ENCODE peak calls at places on chromosome 7, in four cellular contexts. C is iPS DF 6.9; D is substantia nigra; Y is CD8-positive, alpha-beta T cell. P is an unnamed sample.
A peak's percentile ranks its signal among the peaks of the same experiment; 100 is the strongest.

GRCh38 chr7:101884671-101885596 is 67.5 kb downstream of the CUX1 start:
- DNase-seq in D (no peak), Y (no peak), C (no peak), P (no peak)

GRCh38 chr7:148148456-148148855 is 442.1 kb upstream of the C7orf33 start:
- DNase-seq in Y (no peak), C (no peak), D (no peak), P (no peak)

GRCh38 chr7:111053035-111053434 is 37.9 kb upstream of the LRRN3 start:
- DNase-seq in D (no peak), C (no peak), Y (no peak), P (no peak)

GRCh38 chr7:50676079-50676478 is 106.6 kb downstream of the GRB10 start:
- DNase-seq in Y (no peak), D (no peak), C (no peak), P (no peak)

GRCh38 chr7:137667633-137668387 is 179.0 kb downstream of the DGKI start:
- DNase-seq in C (no peak), Y (no peak), D (no peak), P (no peak)

GRCh38 chr7:46215987-46216567 is 295.0 kb upstream of the IGFBP3 start:
- DNase-seq in C (no peak), Y (no peak), D (peak; percentile 21), P (no peak)

GRCh38 chr7:117072620-117073118 is 119.4 kb downstream of the ST7 start:
- DNase-seq in Y (no peak), D (no peak), C (no peak), P (no peak)

GRCh38 chr7:28096713-28097112 is 83.9 kb downstream of the JAZF1 start:
- DNase-seq in Y (no peak), D (no peak), C (peak; percentile 33), P (no peak)

GRCh38 chr7:77265666-77266065 is 66.0 kb upstream of the FGL2 start:
- DNase-seq in D (no peak), C (no peak), Y (no peak), P (no peak)

GRCh38 chr7:76328390-76328789 is 25.9 kb downstream of the HSPB1 start:
- DNase-seq in D (no peak), Y (no peak), C (no peak), P (no peak)

GRCh38 chr7:102426268-102427031 is 6.9 kb upstream of the ORAI2 start:
- DNase-seq in D (no peak), C (no peak), Y (peak; percentile 72), P (no peak)

GRCh38 chr7:92621641-92622429 is 31.6 kb upstream of the FAM133B start:
- DNase-seq in Y (no peak), D (no peak), C (no peak), P (no peak)

GRCh38 chr7:129975309-129975708 is 22.5 kb upstream of the UBE2H start:
- DNase-seq in D (no peak), Y (no peak), C (no peak), P (no peak)

GRCh38 chr7:129968592-129969383 is 16.0 kb upstream of the UBE2H start:
- DNase-seq in D (no peak), C (no peak), Y (no peak), P (no peak)

GRCh38 chr7:129970816-129971215 is 18.1 kb upstream of the UBE2H start:
- DNase-seq in C (no peak), D (no peak), Y (no peak), P (no peak)

GRCh38 chr7:129969881-129970446 is 17.2 kb upstream of the UBE2H start:
- DNase-seq in Y (no peak), D (no peak), C (no peak), P (no peak)
- H3K27ac ChIP-seq in Y (no peak overlapping the region), D (no peak overlapping the region), C (no peak overlapping the region), P (no peak overlapping the region)

GRCh38 chr7:20790273-20790842 is 3.7 kb upstream of the SP8 start:
- DNase-seq in Y (no peak), C (no peak), D (no peak), P (no peak)
- H3K27ac ChIP-seq in Y (no peak overlapping the region), C (no peak overlapping the region), D (no peak overlapping the region), P (no peak overlapping the region)

GRCh38 chr7:135645296-135645904 is 16.9 kb upstream of the STMP1 start:
- DNase-seq in D (no peak), Y (no peak), C (no peak), P (no peak)
- H3K27ac ChIP-seq in D (no peak overlapping the region), Y (no peak overlapping the region), C (no peak overlapping the region), P (no peak overlapping the region)

GRCh38 chr7:140232959-140233649 is 56.3 kb upstream of the KDM7A start:
- DNase-seq in D (no peak), C (no peak), Y (no peak), P (no peak)
- H3K27ac ChIP-seq in D (no peak overlapping the region), C (no peak overlapping the region), Y (no peak overlapping the region), P (no peak overlapping the region)

GRCh38 chr7:95433129-95433528 is 1.7 kb downstream of the PON2 start:
- DNase-seq in Y (no peak), C (no peak), D (no peak), P (no peak)
- H3K27ac ChIP-seq in Y (no peak overlapping the region), C (no peak overlapping the region), D (no peak overlapping the region), P (peak overlapping the region; percentile 98)

GRCh38 chr7:24847754-24848153 is 90.5 kb upstream of the GSDME start:
- DNase-seq in D (no peak), C (no peak), Y (no peak), P (no peak)

GRCh38 chr7:24840543-24840942 is 83.3 kb upstream of the GSDME start:
- DNase-seq in Y (no peak), C (no peak), D (no peak), P (no peak)

GRCh38 chr7:24842029-24842428 is 84.8 kb upstream of the GSDME start:
- DNase-seq in Y (no peak), C (no peak), D (no peak), P (no peak)

GRCh38 chr7:24842449-24843241 is 85.4 kb upstream of the GSDME start:
- DNase-seq in D (no peak), Y (no peak), C (no peak), P (no peak)

GRCh38 chr7:24843821-24844449 is 86.7 kb upstream of the GSDME start:
- DNase-seq in C (no peak), D (no peak), Y (no peak), P (no peak)
- H3K27ac ChIP-seq in C (no peak overlapping the region), D (no peak overlapping the region), Y (no peak overlapping the region), P (no peak overlapping the region)

GRCh38 chr7:63925262-63925625 is 73.4 kb upstream of the ZNF722 start:
- DNase-seq in D (no peak), Y (no peak), C (no peak), P (no peak)
- H3K27ac ChIP-seq in D (peak overlapping the region; percentile 99), Y (peak overlapping the region; percentile 84), C (no peak overlapping the region), P (peak overlapping the region; percentile 65)